ENCODE peak calls at places on chromosomes 6 and 20, in seven cellular contexts. I is testis, S is AG04449, L is AG10803, J is lower lobe of right lung, G is HEK293T, E is Calu3. F is an unnamed sample.
A peak's percentile ranks its signal among the peaks of the same experiment; 100 is the strongest.

GRCh38 chr6:135088818-135089809 is 34.5 kb upstream of the HBS1L start:
- DNase-seq in I (no peak), S (peak; percentile 2), L (peak; percentile 40), J (no peak), G (peak; percentile 44), E (peak; percentile 10), F (peak; percentile 1)

GRCh38 chr6:160141001-160141726 is 19.5 kb downstream of the SLC22A1 start:
- DNase-seq in I (no peak), S (peak; percentile 46), L (peak; percentile 48), J (no peak), G (no peak), E (no peak), F (no peak)

GRCh38 chr6:134123666-134124208 is 71.3 kb upstream of the SLC2A12 start:
- DNase-seq in I (peak; percentile 25), S (no peak), L (peak; percentile 78), J (no peak), G (peak; percentile 32), E (peak; percentile 36), F (peak; percentile 47)

GRCh38 chr6:7341989-7342742 is 29.2 kb upstream of the SSR1 start:
- DNase-seq in I (no peak), S (no peak), L (peak; percentile 5), J (no peak), G (no peak), E (no peak), F (no peak)

GRCh38 chr6:115393821-115394220 is 666.9 kb downstream of the FRK start:
- DNase-seq in I (no peak), S (no peak), L (no peak), J (peak; percentile 27), G (no peak), E (no peak), F (no peak)

GRCh38 chr6:124073820-124074587 is 270.3 kb downstream of the NKAIN2 start:
- DNase-seq in I (no peak), S (no peak), L (no peak), J (no peak), G (no peak), E (no peak), F (no peak)

GRCh38 chr20:24492031-24492607 is 22.7 kb downstream of the SYNDIG1 start:
- DNase-seq in I (no peak), S (no peak), L (no peak), J (no peak), G (no peak), E (no peak), F (no peak)

GRCh38 chr6:56593801-56594318 is 48.8 kb downstream of the DST start:
- DNase-seq in I (no peak), S (no peak), L (peak; percentile 22), J (no peak), G (no peak), E (no peak), F (no peak)

GRCh38 chr6:122548281-122548680 is 61.9 kb upstream of the PKIB start:
- DNase-seq in I (no peak), S (no peak), L (no peak), J (no peak), G (no peak), E (no peak), F (no peak)

GRCh38 chr20:53595018-53595378 is 1.4 kb upstream of the ZNF217 start:
- DNase-seq in I (no peak), S (no peak), L (no peak), J (no peak), G (no peak), E (no peak), F (no peak)

GRCh38 chr20:63103402-63104311 is 96.9 kb upstream of the BHLHE23 start:
- DNase-seq in I (no peak), S (no peak), L (no peak), J (peak; percentile 34), G (no peak), E (no peak), F (no peak)

GRCh38 chr6:48272518-48272917 is 161.5 kb upstream of the PTCHD4 start:
- DNase-seq in I (no peak), S (no peak), L (no peak), J (no peak), G (no peak), E (no peak), F (no peak)

GRCh38 chr6:73951186-73951585 is 255.2 kb downstream of the CD109 start:
- DNase-seq in I (no peak), S (no peak), L (peak; percentile 47), J (no peak), G (no peak), E (no peak), F (no peak)

GRCh38 chr20:57089701-57090144 is 176.7 kb downstream of the BMP7 start:
- DNase-seq in I (peak; percentile 75), S (no peak), L (peak; percentile 30), J (peak; percentile 73), G (peak; percentile 83), E (peak; percentile 95), F (peak; percentile 43)

GRCh38 chr6:34491091-34491430 is 25.2 kb downstream of the PACSIN1 start:
- DNase-seq in I (no peak), S (no peak), L (peak; percentile 42), J (no peak), G (no peak), E (no peak), F (no peak)

GRCh38 chr6:132388291-132388690 is 13.0 kb downstream of the MOXD1 start:
- DNase-seq in I (no peak), S (no peak), L (no peak), J (no peak), G (no peak), E (no peak), F (no peak)

GRCh38 chr6:36384095-36384494 is 3.4 kb downstream of the ETV7 start:
- DNase-seq in I (no peak), S (no peak), L (no peak), J (no peak), G (no peak), E (no peak), F (no peak)

GRCh38 chr6:117677553-117678131 is 2.4 kb downstream of the NUS1 start:
- DNase-seq in I (no peak), S (no peak), L (peak; percentile 5), J (no peak), G (no peak), E (no peak), F (no peak)

GRCh38 chr6:151832710-151833109 is 25.2 kb downstream of the ESR1 start:
- DNase-seq in I (no peak), S (no peak), L (no peak), J (no peak), G (no peak), E (no peak), F (no peak)

GRCh38 chr6:21900730-21901129 is 307.2 kb downstream of the SOX4 start:
- DNase-seq in I (no peak), S (no peak), L (no peak), J (no peak), G (no peak), E (peak; percentile 34), F (no peak)

GRCh38 chr20:50064640-50065615 is 48.0 kb downstream of the UBE2V1 start:
- DNase-seq in I (no peak), S (no peak), L (no peak), J (no peak), G (no peak), E (no peak), F (no peak)

F was measured in iPS DF 6.9.